ENCODE peak calls at places on chromosomes 5 and 9, in six cellular contexts. One of them, this sample, is unnamed.

GRCh38 chr9:98637381-98637780 is 71.4 kb downstream of the GABBR2 start:
- DNase-seq in activated CD8-positive, alpha-beta memory T cell treated with anti-CD3 and anti-CD28 coated beads for 24 hours: no peak
- DNase-seq in activated gamma-delta T cell treated with Interleukin-2 at 50 U/mL for 16 hours: no peak
- DNase-seq in GM12891: no peak
- DNase-seq in mesendoderm: no peak
- DNase-seq in GM19239: no peak
- DNase-seq in this sample: no peak

GRCh38 chr5:53820119-53820801 is 259.8 kb downstream of the NDUFS4 start:
- DNase-seq in GM19239: no peak
- DNase-seq in GM12891: no peak
- DNase-seq in activated gamma-delta T cell treated with Interleukin-2 at 50 U/mL for 16 hours: no peak
- DNase-seq in mesendoderm: no peak
- DNase-seq in activated CD8-positive, alpha-beta memory T cell treated with anti-CD3 and anti-CD28 coated beads for 24 hours: no peak
- DNase-seq in this sample: no peak

GRCh38 chr5:91283899-91284298 is 99.2 kb downstream of the ARRDC3 start:
- DNase-seq in mesendoderm: no peak
- DNase-seq in activated gamma-delta T cell treated with Interleukin-2 at 50 U/mL for 16 hours: no peak
- DNase-seq in GM19239: no peak
- DNase-seq in activated CD8-positive, alpha-beta memory T cell treated with anti-CD3 and anti-CD28 coated beads for 24 hours: no peak
- DNase-seq in GM12891: no peak
- DNase-seq in this sample: no peak

GRCh38 chr9:112005939-112006338 is 109.3 kb downstream of the UGCG start:
- DNase-seq in mesendoderm: no peak
- DNase-seq in activated CD8-positive, alpha-beta memory T cell treated with anti-CD3 and anti-CD28 coated beads for 24 hours: no peak
- DNase-seq in activated gamma-delta T cell treated with Interleukin-2 at 50 U/mL for 16 hours: no peak
- DNase-seq in GM12891: no peak
- DNase-seq in GM19239: no peak
- DNase-seq in this sample: no peak

GRCh38 chr9:74379718-74380117 is 117.4 kb upstream of the RORB start:
- DNase-seq in activated CD8-positive, alpha-beta memory T cell treated with anti-CD3 and anti-CD28 coated beads for 24 hours: no peak
- DNase-seq in activated gamma-delta T cell treated with Interleukin-2 at 50 U/mL for 16 hours: no peak
- DNase-seq in GM12891: no peak
- DNase-seq in mesendoderm: peak
- DNase-seq in GM19239: peak
- DNase-seq in this sample: peak

GRCh38 chr9:86287013-86287412 is 4.7 kb upstream of the ISCA1 start:
- DNase-seq in activated CD8-positive, alpha-beta memory T cell treated with anti-CD3 and anti-CD28 coated beads for 24 hours: no peak
- DNase-seq in mesendoderm: peak
- DNase-seq in GM12891: no peak
- DNase-seq in activated gamma-delta T cell treated with Interleukin-2 at 50 U/mL for 16 hours: no peak
- DNase-seq in GM19239: no peak
- DNase-seq in this sample: no peak

GRCh38 chr5:10596886-10597451 is 33.1 kb downstream of the ANKRD33B start:
- DNase-seq in GM12891: no peak
- DNase-seq in activated gamma-delta T cell treated with Interleukin-2 at 50 U/mL for 16 hours: no peak
- DNase-seq in activated CD8-positive, alpha-beta memory T cell treated with anti-CD3 and anti-CD28 coated beads for 24 hours: no peak
- DNase-seq in mesendoderm: no peak
- DNase-seq in GM19239: no peak
- DNase-seq in this sample: no peak

GRCh38 chr5:98510111-98510510 is 263.4 kb upstream of the RGMB start:
- DNase-seq in mesendoderm: peak
- DNase-seq in activated CD8-positive, alpha-beta memory T cell treated with anti-CD3 and anti-CD28 coated beads for 24 hours: no peak
- DNase-seq in GM12891: no peak
- DNase-seq in activated gamma-delta T cell treated with Interleukin-2 at 50 U/mL for 16 hours: no peak
- DNase-seq in GM19239: no peak
- DNase-seq in this sample: no peak

GRCh38 chr5:107147584-107147983 is 523.2 kb downstream of the EFNA5 start:
- DNase-seq in activated gamma-delta T cell treated with Interleukin-2 at 50 U/mL for 16 hours: no peak
- DNase-seq in activated CD8-positive, alpha-beta memory T cell treated with anti-CD3 and anti-CD28 coated beads for 24 hours: no peak
- DNase-seq in mesendoderm: no peak
- DNase-seq in GM19239: no peak
- DNase-seq in GM12891: no peak
- DNase-seq in this sample: no peak

GRCh38 chr5:168468836-168469235 is 17.4 kb upstream of the RARS1 start:
- DNase-seq in mesendoderm: no peak
- DNase-seq in activated gamma-delta T cell treated with Interleukin-2 at 50 U/mL for 16 hours: no peak
- DNase-seq in GM12891: no peak
- DNase-seq in GM19239: no peak
- DNase-seq in activated CD8-positive, alpha-beta memory T cell treated with anti-CD3 and anti-CD28 coated beads for 24 hours: no peak
- DNase-seq in this sample: no peak

GRCh38 chr9:131180454-131180853 is 55.1 kb downstream of the NUP214 start:
- DNase-seq in activated CD8-positive, alpha-beta memory T cell treated with anti-CD3 and anti-CD28 coated beads for 24 hours: no peak
- DNase-seq in GM19239: no peak
- DNase-seq in GM12891: no peak
- DNase-seq in activated gamma-delta T cell treated with Interleukin-2 at 50 U/mL for 16 hours: no peak
- DNase-seq in mesendoderm: peak
- DNase-seq in this sample: no peak

GRCh38 chr5:158056426-158056825 is 197.5 kb upstream of the CLINT1 start:
- DNase-seq in GM19239: no peak
- DNase-seq in activated gamma-delta T cell treated with Interleukin-2 at 50 U/mL for 16 hours: no peak
- DNase-seq in activated CD8-positive, alpha-beta memory T cell treated with anti-CD3 and anti-CD28 coated beads for 24 hours: no peak
- DNase-seq in GM12891: no peak
- DNase-seq in mesendoderm: no peak
- DNase-seq in this sample: no peak

GRCh38 chr5:59833448-59833847 is 60.1 kb downstream of the PDE4D start:
- DNase-seq in activated gamma-delta T cell treated with Interleukin-2 at 50 U/mL for 16 hours: no peak
- DNase-seq in GM12891: no peak
- DNase-seq in GM19239: no peak
- DNase-seq in mesendoderm: no peak
- DNase-seq in activated CD8-positive, alpha-beta memory T cell treated with anti-CD3 and anti-CD28 coated beads for 24 hours: no peak
- DNase-seq in this sample: no peak

GRCh38 chr5:65041296-65042158 is 272.8 kb downstream of the CWC27 start:
- DNase-seq in activated CD8-positive, alpha-beta memory T cell treated with anti-CD3 and anti-CD28 coated beads for 24 hours: no peak
- DNase-seq in GM19239: no peak
- DNase-seq in GM12891: no peak
- DNase-seq in mesendoderm: no peak
- DNase-seq in activated gamma-delta T cell treated with Interleukin-2 at 50 U/mL for 16 hours: no peak
- DNase-seq in this sample: no peak

GRCh38 chr9:124802426-124802825 is 25.5 kb downstream of the OLFML2A start:
- DNase-seq in GM12891: no peak
- DNase-seq in mesendoderm: no peak
- DNase-seq in activated CD8-positive, alpha-beta memory T cell treated with anti-CD3 and anti-CD28 coated beads for 24 hours: no peak
- DNase-seq in GM19239: no peak
- DNase-seq in activated gamma-delta T cell treated with Interleukin-2 at 50 U/mL for 16 hours: no peak
- DNase-seq in this sample: no peak

GRCh38 chr5:51104556-51104955 is 278.7 kb upstream of the ISL1 start:
- DNase-seq in mesendoderm: no peak
- DNase-seq in activated CD8-positive, alpha-beta memory T cell treated with anti-CD3 and anti-CD28 coated beads for 24 hours: no peak
- DNase-seq in activated gamma-delta T cell treated with Interleukin-2 at 50 U/mL for 16 hours: no peak
- DNase-seq in GM12891: no peak
- DNase-seq in GM19239: no peak
- DNase-seq in this sample: no peak

GRCh38 chr5:1110930-1111726 is 735 bp downstream of the SLC12A7 start:
- DNase-seq in activated gamma-delta T cell treated with Interleukin-2 at 50 U/mL for 16 hours: no peak
- DNase-seq in activated CD8-positive, alpha-beta memory T cell treated with anti-CD3 and anti-CD28 coated beads for 24 hours: peak
- DNase-seq in mesendoderm: peak
- DNase-seq in GM12891: no peak
- DNase-seq in GM19239: peak
- DNase-seq in this sample: no peak

GRCh38 chr5:92909545-92909962 is 671.5 kb downstream of the NR2F1-AS1 start:
- DNase-seq in activated gamma-delta T cell treated with Interleukin-2 at 50 U/mL for 16 hours: no peak
- DNase-seq in mesendoderm: peak
- DNase-seq in GM12891: no peak
- DNase-seq in GM19239: no peak
- DNase-seq in activated CD8-positive, alpha-beta memory T cell treated with anti-CD3 and anti-CD28 coated beads for 24 hours: no peak
- DNase-seq in this sample: no peak

GRCh38 chr9:5630038-5630507 is 1.2 kb downstream of the RIC1 start:
- DNase-seq in activated gamma-delta T cell treated with Interleukin-2 at 50 U/mL for 16 hours: no peak
- DNase-seq in activated CD8-positive, alpha-beta memory T cell treated with anti-CD3 and anti-CD28 coated beads for 24 hours: no peak
- DNase-seq in GM19239: no peak
- DNase-seq in GM12891: no peak
- DNase-seq in mesendoderm: peak
- DNase-seq in this sample: peak

This sample was measured in immature natural killer cell.